ENCODE peak calls at places on chromosomes 16 and 17, in five cellular contexts. I, A, Q, Y and X are unnamed samples.
A peak's percentile ranks its signal among the peaks of the same experiment; 100 is the strongest.

GRCh38 chr17:40071720-40072480 is 9.1 kb downstream of the THRA start:
- DNase-seq in I (peak; percentile 80), Q (peak; percentile 62), Y (peak; percentile 76), A (peak; percentile 67), X (no peak)

GRCh38 chr17:142102-142661 is 4.8 kb downstream of the SCGB1C2 start:
- DNase-seq in I (peak; percentile 16), Y (no peak), A (peak; percentile 11), Q (no peak), X (no peak)

GRCh38 chr16:11350531-11351335 is 5.5 kb downstream of the RMI2 start:
- DNase-seq in Q (peak; percentile 90), Y (no peak), I (no peak), A (no peak), X (peak; percentile 56)

GRCh38 chr16:10312784-10313724 is 72.8 kb upstream of the ATF7IP2 start:
- DNase-seq in A (no peak), Q (no peak), I (no peak), Y (no peak), X (no peak)

GRCh38 chr17:64077409-64077808 is 52.5 kb downstream of the ERN1 start:
- DNase-seq in Q (peak; percentile 48), I (no peak), A (no peak), Y (peak; percentile 23), X (no peak)

GRCh38 chr16:12917653-12918052 is 16.3 kb downstream of the SHISA9 start:
- DNase-seq in Q (no peak), Y (no peak), A (no peak), I (no peak), X (no peak)

GRCh38 chr16:79754081-79754872 is 153.7 kb upstream of the MAF start:
- DNase-seq in I (no peak), Q (no peak), Y (no peak), A (no peak), X (no peak)

GRCh38 chr17:42565523-42566214 is 1.2 kb upstream of the MLX start:
- DNase-seq in I (no peak), Q (no peak), A (no peak), Y (no peak), X (no peak)

GRCh38 chr17:4261452-4261851 is 2.3 kb downstream of the ANKFY1 start:
- DNase-seq in Q (no peak), Y (no peak), A (no peak), I (no peak), X (no peak)

GRCh38 chr17:62565817-62566216 is 61.7 kb upstream of the MRC2 start:
- DNase-seq in Y (no peak), Q (no peak), A (no peak), I (no peak), X (no peak)

GRCh38 chr16:11138769-11139623 is 117.0 kb downstream of the SOCS1 start:
- DNase-seq in I (no peak), A (no peak), Q (peak; percentile 72), Y (no peak), X (no peak)

GRCh38 chr17:60493847-60494321 is 32.2 kb downstream of the APPBP2 start:
- DNase-seq in Y (no peak), I (no peak), Q (no peak), A (no peak), X (no peak)

GRCh38 chr16:65769055-65769465 is 597.4 kb upstream of the CDH5 start:
- DNase-seq in Y (no peak), Q (peak; percentile 23), I (no peak), A (no peak), X (no peak)

GRCh38 chr17:32452281-32452680 is 8.0 kb downstream of the PSMD11 start:
- DNase-seq in I (no peak), Q (peak; percentile 14), Y (no peak), A (no peak), X (no peak)

GRCh38 chr17:80101946-80102706 is 745 bp downstream of the GAA start:
- DNase-seq in Y (no peak), Q (peak; percentile 54), I (no peak), A (no peak), X (no peak)

GRCh38 chr16:85057212-85057889 is 29.8 kb downstream of the KIAA0513 start:
- DNase-seq in Q (no peak), A (no peak), Y (no peak), I (no peak), X (no peak)

GRCh38 chr16:83458612-83459011 is 349.2 kb upstream of the HSBP1 start:
- DNase-seq in I (no peak), Q (peak; percentile 24), A (no peak), Y (no peak), X (no peak)

GRCh38 chr16:8572919-8573724 is 17.2 kb downstream of the TMEM114 start:
- DNase-seq in I (no peak), Q (peak; percentile 51), Y (no peak), A (no peak), X (no peak)

GRCh38 chr16:13453938-13454553 is 465.9 kb upstream of the ERCC4 start:
- DNase-seq in Q (no peak), Y (no peak), A (no peak), I (no peak), X (no peak)

GRCh38 chr17:47338026-47338425 is 14.3 kb downstream of the EFCAB13 start:
- DNase-seq in I (no peak), Y (no peak), A (no peak), Q (no peak), X (no peak)

GRCh38 chr16:72469932-72470331 is 298.0 kb upstream of the PMFBP1 start:
- DNase-seq in I (no peak), A (no peak), Y (no peak), Q (no peak), X (no peak)

GRCh38 chr16:67024384-67024896 is 4.5 kb upstream of the CBFB start:
- DNase-seq in Q (no peak), A (no peak), I (peak; percentile 10), Y (no peak), X (no peak)

GRCh38 chr17:45573915-45574314 is 83.4 kb upstream of the PLEKHM1 start:
- DNase-seq in I (no peak), Q (no peak), A (no peak), Y (no peak), X (no peak)

GRCh38 chr17:66290097-66290722 is 12.2 kb upstream of the PRKCA start:
- DNase-seq in Q (no peak), I (no peak), Y (no peak), A (no peak), X (no peak)

GRCh38 chr17:82213251-82214011 is 789 bp upstream of the CCDC57 start:
- DNase-seq in A (no peak), I (no peak), Q (peak; percentile 69), Y (no peak), X (peak; percentile 61)

GRCh38 chr17:1580979-1581676 is 18.5 kb upstream of the PITPNA start:
- DNase-seq in Y (no peak), Q (no peak), I (peak; percentile 75), A (no peak), X (no peak)

GRCh38 chr16:46482895-46483294 is 138.3 kb downstream of the SHCBP1 start:
- DNase-seq in A (no peak), I (no peak), Y (no peak), Q (no peak), X (no peak)

GRCh38 chr16:18969855-18970240 is 13.9 kb upstream of the TMC7 start:
- DNase-seq in I (no peak), A (no peak), Q (no peak), Y (no peak), X (no peak)

GRCh38 chr16:18965555-18965954 is 18.2 kb upstream of the TMC7 start:
- DNase-seq in Y (no peak), I (no peak), Q (no peak), A (no peak), X (no peak)

GRCh38 chr16:18966791-18967190 is 16.9 kb upstream of the TMC7 start:
- DNase-seq in Q (no peak), Y (no peak), I (no peak), A (no peak), X (no peak)

GRCh38 chr16:18975109-18975508 is 8.6 kb upstream of the TMC7 start:
- DNase-seq in I (no peak), A (no peak), Q (no peak), Y (no peak), X (no peak)

DNA sequence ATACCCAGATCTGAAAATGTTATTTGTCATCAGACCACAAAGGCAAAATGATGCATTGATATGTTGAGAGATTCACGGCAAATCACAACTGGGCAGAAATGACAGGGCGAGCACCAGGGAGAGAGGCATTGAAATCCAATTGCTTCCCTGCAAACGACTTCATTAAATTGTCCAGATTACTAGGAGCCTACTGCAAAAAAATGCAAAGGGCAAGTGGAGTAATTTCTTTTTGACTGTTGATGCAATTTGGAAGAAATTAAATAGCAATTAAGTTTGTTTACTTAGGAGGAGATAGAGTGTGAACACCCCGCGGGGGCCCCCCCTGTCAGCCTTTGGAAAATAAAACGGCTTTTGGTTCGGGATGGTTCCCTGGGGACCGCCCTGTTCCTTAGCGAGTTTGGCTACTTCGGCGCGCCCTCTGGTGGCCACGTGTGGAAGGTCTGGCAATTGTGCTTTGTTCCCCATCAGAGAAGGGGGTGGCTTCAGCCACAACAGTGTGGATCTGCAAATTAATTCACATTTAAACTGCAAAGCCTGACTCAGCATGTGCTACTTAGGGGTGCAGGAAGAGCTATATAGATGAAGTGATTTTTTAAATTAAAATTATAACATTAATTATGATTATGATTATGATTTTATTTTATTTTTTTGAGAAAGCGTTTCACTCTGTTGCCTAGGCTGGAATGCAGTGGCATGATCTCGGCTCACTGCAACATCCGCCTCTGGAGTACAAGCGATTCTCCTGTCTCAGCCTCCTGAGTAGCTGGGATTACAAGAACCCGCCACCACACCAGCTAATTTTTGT is 14.5 kb upstream of the TMC7 start:
- DNase-seq in I (peak; percentile 80), Q (peak; percentile 71), A (peak; percentile 89), Y (peak; percentile 89), X (peak; percentile 23)
- H3K4me3 ChIP-seq in I (peak overlapping the region; percentile 40), Q (peak overlapping the region; percentile 45), A (peak overlapping the region; percentile 48), Y (peak overlapping the region; percentile 56), X (peak overlapping the region; percentile 38)

DNA sequence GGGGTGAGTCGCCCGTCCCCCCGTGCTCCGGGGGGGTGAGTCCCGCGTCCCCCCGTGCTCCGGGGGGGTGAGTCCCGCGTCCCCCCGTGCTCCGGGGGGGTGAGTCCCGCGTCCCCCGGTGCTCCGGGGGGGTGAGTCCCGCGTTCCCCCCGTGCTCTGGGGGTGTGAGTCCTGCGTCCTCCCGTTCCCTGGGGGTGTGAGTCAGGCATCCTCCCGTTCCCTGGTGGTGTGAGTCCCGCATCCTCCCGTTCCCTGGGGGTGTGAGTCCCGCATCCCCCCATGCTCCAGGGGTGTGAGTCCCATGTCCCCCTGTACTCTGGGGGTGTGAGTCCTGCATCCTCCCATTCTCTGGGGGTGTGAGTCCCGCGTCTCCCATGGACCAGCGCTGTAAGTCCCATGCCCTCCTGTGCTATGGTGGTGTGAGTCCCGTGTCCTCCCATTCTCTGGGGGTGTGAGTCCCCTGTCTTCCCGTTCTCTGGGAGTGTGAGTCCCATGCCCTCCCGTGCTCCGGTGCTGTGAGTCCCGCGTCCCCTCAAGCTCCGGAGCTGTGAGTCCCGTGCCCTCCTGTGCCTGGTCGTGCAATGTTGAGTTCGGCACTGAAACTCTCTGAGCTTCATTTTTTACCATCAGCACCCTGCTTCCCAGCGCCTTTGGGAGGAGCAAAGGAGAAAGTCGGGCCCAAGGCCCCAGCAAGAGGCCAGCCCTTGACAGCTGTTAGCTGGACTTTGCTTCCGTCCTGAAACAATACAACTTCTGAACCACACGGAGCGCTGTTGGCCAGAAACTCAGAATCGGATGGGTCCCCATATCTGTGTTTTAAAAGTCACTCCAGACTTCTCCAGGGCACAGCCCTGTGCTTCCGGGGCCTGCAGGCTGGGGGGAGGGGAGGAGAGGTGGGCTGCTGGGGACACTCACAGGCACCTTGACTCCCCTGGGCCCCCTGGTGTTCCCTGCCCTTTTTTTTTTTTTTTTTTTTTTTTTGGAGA is 11.5 kb upstream of the ZC3H18 start:
- DNase-seq in A (peak; percentile 61), I (no peak), Y (peak; percentile 83), Q (peak; percentile 74), X (peak; percentile 38)
- TF ChIP-seq CTCF in A (peak; percentile 62), I (peak; percentile 29), Y (peak; percentile 69), Q (peak; percentile 41), X (peak; percentile 54)

GRCh38 chr16:87486282-87486681 is 6.5 kb downstream of the ZCCHC14 start:
- DNase-seq in I (no peak), Q (no peak), Y (no peak), A (no peak), X (no peak)
- H3K27ac ChIP-seq in I (peak overlapping the region; percentile 41), Q (no peak overlapping the region), Y (peak overlapping the region; percentile 25), A (no peak overlapping the region), X (no peak overlapping the region)

GRCh38 chr17:43832168-43832975 is 574 bp downstream of the MPP3 start:
- DNase-seq in A (peak; percentile 40), I (no peak), Q (peak; percentile 57), Y (peak; percentile 74), X (peak; percentile 13)
- H3K4me3 ChIP-seq in A (peak overlapping the region; percentile 72), I (peak overlapping the region; percentile 90), Q (peak overlapping the region; percentile 51), Y (peak overlapping the region; percentile 78), X (peak overlapping the region; percentile 70)